ENCODE peak calls at places on chromosome 3, in five cellular contexts. X, Y, B, F and H are unnamed samples.

GRCh38 chr3:46705751-46706572 is 4.8 kb downstream of the TMIE start:
- DNase-seq in X (no peak), Y (no peak), B (no peak), F (no peak), H (peak; percentile 14)

GRCh38 chr3:127660621-127661253 is 12.0 kb upstream of the ABTB1 start:
- DNase-seq in X (no peak), Y (no peak), B (no peak), F (no peak), H (no peak)

GRCh38 chr3:37453393-37454391 is 279.3 kb upstream of the LRRFIP2 start:
- DNase-seq in X (no peak), Y (peak; percentile 58), B (no peak), F (peak; percentile 41), H (peak; percentile 40)

GRCh38 chr3:10738688-10739372 is 77.2 kb upstream of the SLC6A11 start:
- DNase-seq in X (peak; percentile 43), Y (peak; percentile 82), B (no peak), F (peak; percentile 71), H (peak; percentile 63)

GRCh38 chr3:195866686-195867511 is 41.5 kb downstream of the TNK2 start:
- DNase-seq in X (no peak), Y (no peak), B (no peak), F (no peak), H (no peak)

GRCh38 chr3:35758358-35758757 is 119.0 kb downstream of the ARPP21 start:
- DNase-seq in X (no peak), Y (no peak), B (no peak), F (no peak), H (no peak)

GRCh38 chr3:158748237-158748828 is 16.1 kb upstream of the RARRES1 start:
- DNase-seq in X (no peak), Y (no peak), B (no peak), F (peak; percentile 30), H (peak; percentile 49)

GRCh38 chr3:172140499-172141391 is 101.4 kb downstream of the FNDC3B start:
- DNase-seq in X (no peak), Y (no peak), B (no peak), F (no peak), H (peak; percentile 65)

GRCh38 chr3:180829409-180830405 is 82.8 kb upstream of the FXR1 start:
- DNase-seq in X (no peak), Y (no peak), B (no peak), F (no peak), H (no peak)

GRCh38 chr3:158458464-158458863 is 112.5 kb upstream of the MLF1 start:
- DNase-seq in X (no peak), Y (no peak), B (no peak), F (no peak), H (no peak)

GRCh38 chr3:192915306-192915705 is 2.4 kb downstream of the MB21D2 start:
- DNase-seq in X (no peak), Y (no peak), B (no peak), F (no peak), H (no peak)

GRCh38 chr3:15291589-15292541 is 40.5 kb downstream of the SH3BP5 start:
- DNase-seq in X (no peak), Y (no peak), B (no peak), F (no peak), H (peak; percentile 52)

GRCh38 chr3:58637509-58637908 is 29.1 kb downstream of the FAM3D start:
- DNase-seq in X (no peak), Y (no peak), B (no peak), F (no peak), H (no peak)

GRCh38 chr3:191357909-191358308 is 27.6 kb upstream of the UTS2B start:
- DNase-seq in X (no peak), Y (no peak), B (no peak), F (no peak), H (no peak)

GRCh38 chr3:191353022-191353777 is 22.9 kb upstream of the UTS2B start:
- DNase-seq in X (no peak), Y (no peak), B (no peak), F (no peak), H (no peak)

GRCh38 chr3:191358929-191359328 is 28.6 kb upstream of the UTS2B start:
- DNase-seq in X (no peak), Y (no peak), B (no peak), F (no peak), H (no peak)

GRCh38 chr3:191355406-191355805 is 25.1 kb upstream of the UTS2B start:
- DNase-seq in X (no peak), Y (no peak), B (no peak), F (no peak), H (no peak)

DNA sequence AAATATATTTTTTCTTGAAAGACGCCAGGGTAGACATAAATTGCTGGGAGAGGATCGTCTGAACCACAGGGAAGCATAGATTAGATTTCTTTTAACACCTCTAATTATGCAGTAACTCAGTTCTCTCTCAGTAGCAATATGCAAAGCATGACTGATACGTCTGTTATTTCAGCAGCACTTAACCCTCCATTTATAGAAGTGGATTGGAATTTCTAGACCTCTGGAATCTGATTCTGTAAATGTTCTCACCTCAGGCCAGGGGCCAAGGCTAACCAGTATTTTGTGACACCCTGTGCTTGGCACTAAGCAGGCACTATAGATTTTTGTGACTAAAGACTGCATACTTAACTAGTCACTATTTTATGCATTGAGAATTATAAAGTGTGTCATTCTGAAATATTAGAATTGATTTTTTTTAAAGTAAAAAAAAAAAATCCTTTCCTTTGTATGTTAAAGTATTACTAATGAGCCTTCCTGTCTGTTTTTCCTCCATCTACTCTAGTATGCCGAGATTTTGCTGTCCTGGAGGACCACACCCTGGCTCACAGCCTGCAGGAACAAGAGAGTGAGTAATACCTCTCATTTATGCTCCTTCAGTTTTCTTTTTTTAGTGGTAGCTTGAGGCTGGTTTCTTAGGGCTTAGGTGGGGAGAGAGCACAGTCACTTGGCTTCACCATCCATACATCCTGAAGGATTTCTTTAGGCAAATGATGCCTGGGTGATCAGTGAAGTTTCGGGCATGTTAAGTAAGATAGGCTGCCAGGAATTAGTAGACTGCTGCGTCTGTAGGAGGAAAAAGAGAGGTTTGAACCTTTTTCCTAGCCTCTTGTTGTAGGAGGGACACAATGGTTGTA is 26.5 kb upstream of the UTS2B start:
- DNase-seq in X (peak; percentile 42), Y (no peak), B (no peak), F (peak; percentile 31), H (no peak)
- TF ChIP-seq POLR2AphosphoS5 in X (no peak), Y (no peak), B (no peak), F (peak; percentile 20), H (no peak)

GRCh38 chr3:156507285-156507684 is 47.6 kb downstream of the SSR3 start:
- DNase-seq in X (no peak), Y (no peak), B (no peak), F (no peak), H (no peak)

GRCh38 chr3:156513619-156514018 is 41.3 kb downstream of the SSR3 start:
- DNase-seq in X (no peak), Y (no peak), B (no peak), F (no peak), H (no peak)

GRCh38 chr3:156511987-156512677 is 42.8 kb downstream of the SSR3 start:
- DNase-seq in X (no peak), Y (no peak), B (no peak), F (no peak), H (no peak)

GRCh38 chr3:156509209-156510174 is 45.4 kb downstream of the SSR3 start:
- DNase-seq in X (peak; percentile 37), Y (no peak), B (no peak), F (no peak), H (no peak)
- TF ChIP-seq CTCF in X (peak; percentile 69), Y (peak; percentile 68), B (peak; percentile 43), F (no peak), H (peak; percentile 56)

GRCh38 chr3:72159487-72159886 is 374.5 kb upstream of the PROK2 start:
- DNase-seq in X (no peak), Y (no peak), B (no peak), F (no peak), H (no peak)

GRCh38 chr3:72163809-72164634 is 379.1 kb upstream of the PROK2 start:
- DNase-seq in X (no peak), Y (no peak), B (no peak), F (no peak), H (peak; percentile 51)

GRCh38 chr3:72160351-72160750 is 375.4 kb upstream of the PROK2 start:
- DNase-seq in X (no peak), Y (no peak), B (no peak), F (no peak), H (no peak)

GRCh38 chr3:72162649-72163184 is 377.8 kb upstream of the PROK2 start:
- DNase-seq in X (no peak), Y (no peak), B (no peak), F (no peak), H (no peak)

DNA sequence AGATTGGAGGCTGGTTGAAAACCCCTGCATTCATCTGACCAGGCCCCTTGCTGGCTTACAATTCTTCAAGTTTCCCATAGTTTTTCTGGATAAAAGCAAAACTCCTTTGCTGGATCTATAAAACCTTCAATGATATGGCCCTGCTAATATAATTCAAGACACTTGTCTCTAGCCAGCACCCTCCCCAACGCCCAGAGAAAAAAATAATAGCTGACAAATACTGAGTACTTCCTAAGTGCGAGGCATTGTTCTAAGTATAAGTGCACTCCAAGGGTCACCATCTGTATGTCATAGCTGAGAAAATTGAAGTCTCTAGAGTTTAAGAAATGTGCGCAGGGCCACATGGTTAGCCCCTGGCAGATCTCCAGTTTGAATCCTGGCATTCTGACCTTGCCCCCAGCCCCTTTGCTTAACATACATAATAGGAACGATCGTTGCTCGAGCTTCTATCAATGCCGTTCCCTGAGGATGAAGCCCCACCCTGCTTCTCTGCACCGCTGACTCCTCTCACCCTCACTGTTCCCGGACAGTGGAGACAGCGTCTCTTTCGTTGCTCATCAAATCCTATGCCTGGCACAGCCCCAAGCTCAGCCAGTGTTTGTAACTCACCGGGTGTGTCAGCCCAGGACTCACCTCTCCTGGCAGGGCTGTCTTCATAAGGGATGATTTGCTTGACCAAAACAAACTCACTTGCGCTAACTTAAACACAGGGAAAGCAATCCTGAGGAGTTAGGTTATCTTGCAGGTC is 377.1 kb upstream of the PROK2 start:
- DNase-seq in X (no peak), Y (peak; percentile 79), B (no peak), F (no peak), H (peak; percentile 52)
- TF ChIP-seq POLR2AphosphoS5 in X (no peak), Y (no peak), B (no peak), F (no peak), H (no peak)

GRCh38 chr3:29409409-29409808 is 128.5 kb downstream of the RBMS3 start:
- DNase-seq in X (no peak), Y (no peak), B (no peak), F (no peak), H (no peak)

GRCh38 chr3:29410200-29410599 is 129.3 kb downstream of the RBMS3 start:
- DNase-seq in X (no peak), Y (no peak), B (no peak), F (no peak), H (no peak)

GRCh38 chr3:29406433-29406832 is 125.6 kb downstream of the RBMS3 start:
- DNase-seq in X (no peak), Y (no peak), B (no peak), F (no peak), H (no peak)

GRCh38 chr3:29410660-29411405 is 130.0 kb downstream of the RBMS3 start:
- DNase-seq in X (no peak), Y (no peak), B (no peak), F (no peak), H (no peak)

DNA sequence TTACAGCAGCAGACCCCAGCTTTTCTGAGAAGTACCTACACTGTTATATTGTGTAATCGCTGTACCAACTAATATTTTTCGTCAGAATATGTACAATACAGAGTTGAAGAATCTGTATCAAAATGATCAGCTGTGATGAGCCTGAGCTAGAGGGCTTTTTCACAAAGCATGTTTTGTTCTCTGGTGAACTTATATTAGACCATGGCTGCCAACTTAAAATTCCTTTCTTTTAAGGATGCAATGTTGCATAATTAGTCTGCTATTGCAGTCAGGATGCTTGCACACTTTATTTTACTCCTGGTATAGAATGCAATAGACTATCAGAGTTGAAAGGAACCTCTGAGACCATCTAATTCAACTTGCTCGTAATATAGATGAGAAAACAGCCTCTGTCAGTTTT is 127.8 kb downstream of the RBMS3 start:
- DNase-seq in X (no peak), Y (no peak), B (no peak), F (no peak), H (no peak)
- TF ChIP-seq CTCF in X (no peak), Y (no peak), B (no peak), F (no peak), H (no peak)